ENCODE peak calls at places on chromosomes 12 and 14, in seven cellular contexts. One of them, this sample, is unnamed.

GRCh38 chr14:37903561-37904191 is 304.0 kb upstream of the SSTR1 start:
- DNase-seq in uterus: no peak
- DNase-seq in cardiac muscle cell: peak; percentile 65
- DNase-seq in NT2/D1: peak; percentile 22
- DNase-seq in Peyer's patch: no peak
- DNase-seq in transverse colon: no peak
- DNase-seq in Caco-2: no peak
- DNase-seq in this sample: no peak

GRCh38 chr12:67928621-67929369 is 60.5 kb upstream of the IFNG-AS1 start:
- DNase-seq in Peyer's patch: no peak
- DNase-seq in Caco-2: no peak
- DNase-seq in NT2/D1: no peak
- DNase-seq in cardiac muscle cell: no peak
- DNase-seq in transverse colon: no peak
- DNase-seq in uterus: no peak
- DNase-seq in this sample: no peak

GRCh38 chr14:68188174-68188573 is 368.6 kb downstream of the RAD51B start:
- DNase-seq in NT2/D1: no peak
- DNase-seq in cardiac muscle cell: no peak
- DNase-seq in Peyer's patch: no peak
- DNase-seq in Caco-2: no peak
- DNase-seq in uterus: no peak
- DNase-seq in transverse colon: no peak
- DNase-seq in this sample: no peak

GRCh38 chr14:59707778-59708635 is 131.4 kb upstream of the CCDC175 start:
- DNase-seq in NT2/D1: no peak
- DNase-seq in Peyer's patch: no peak
- DNase-seq in uterus: no peak
- DNase-seq in Caco-2: no peak
- DNase-seq in transverse colon: no peak
- DNase-seq in cardiac muscle cell: peak; percentile 36
- DNase-seq in this sample: no peak

GRCh38 chr12:63995512-63995911 is 151.0 kb downstream of the SRGAP1 start:
- DNase-seq in transverse colon: no peak
- DNase-seq in Caco-2: no peak
- DNase-seq in NT2/D1: no peak
- DNase-seq in cardiac muscle cell: no peak
- DNase-seq in Peyer's patch: no peak
- DNase-seq in uterus: no peak
- DNase-seq in this sample: no peak

GRCh38 chr12:45049912-45050318 is 984 bp downstream of the DBX2 start:
- DNase-seq in Peyer's patch: no peak
- DNase-seq in NT2/D1: no peak
- DNase-seq in uterus: no peak
- DNase-seq in cardiac muscle cell: peak; percentile 2
- DNase-seq in transverse colon: no peak
- DNase-seq in Caco-2: no peak
- DNase-seq in this sample: no peak

GRCh38 chr12:10641735-10642500 is 28.5 kb upstream of the MAGOHB start:
- DNase-seq in Peyer's patch: no peak
- DNase-seq in transverse colon: peak; percentile 49
- DNase-seq in cardiac muscle cell: peak; percentile 59
- DNase-seq in uterus: no peak
- DNase-seq in Caco-2: no peak
- DNase-seq in NT2/D1: no peak
- DNase-seq in this sample: no peak

GRCh38 chr12:100566887-100567637 is 6.4 kb upstream of the GAS2L3 start:
- DNase-seq in NT2/D1: no peak
- DNase-seq in Peyer's patch: no peak
- DNase-seq in transverse colon: no peak
- DNase-seq in cardiac muscle cell: peak; percentile 23
- DNase-seq in uterus: no peak
- DNase-seq in Caco-2: no peak
- DNase-seq in this sample: no peak

GRCh38 chr12:96015672-96016071 is 19.5 kb upstream of the HAL start:
- DNase-seq in uterus: no peak
- DNase-seq in Caco-2: peak; percentile 48
- DNase-seq in NT2/D1: no peak
- DNase-seq in transverse colon: no peak
- DNase-seq in cardiac muscle cell: peak; percentile 56
- DNase-seq in Peyer's patch: no peak
- DNase-seq in this sample: no peak

GRCh38 chr12:101078144-101078543 is 131.9 kb downstream of the SLC5A8 start:
- DNase-seq in NT2/D1: no peak
- DNase-seq in transverse colon: no peak
- DNase-seq in Caco-2: no peak
- DNase-seq in Peyer's patch: no peak
- DNase-seq in uterus: no peak
- DNase-seq in cardiac muscle cell: no peak
- DNase-seq in this sample: no peak

GRCh38 chr14:68520637-68521556 is 272.0 kb downstream of the ZFP36L1 start:
- DNase-seq in Caco-2: peak; percentile 92
- DNase-seq in Peyer's patch: no peak
- DNase-seq in transverse colon: peak; percentile 62
- DNase-seq in cardiac muscle cell: no peak
- DNase-seq in uterus: no peak
- DNase-seq in NT2/D1: peak; percentile 40
- DNase-seq in this sample: no peak

GRCh38 chr12:13177373-13177772 is 19.2 kb upstream of the EMP1 start:
- DNase-seq in transverse colon: no peak
- DNase-seq in Caco-2: no peak
- DNase-seq in NT2/D1: no peak
- DNase-seq in Peyer's patch: no peak
- DNase-seq in cardiac muscle cell: no peak
- DNase-seq in uterus: no peak
- DNase-seq in this sample: no peak

GRCh38 chr14:24425704-24426103 is 3.8 kb downstream of the CBLN3 start:
- DNase-seq in NT2/D1: no peak
- DNase-seq in transverse colon: no peak
- DNase-seq in Peyer's patch: no peak
- DNase-seq in cardiac muscle cell: peak; percentile 91
- DNase-seq in Caco-2: no peak
- DNase-seq in uterus: no peak
- DNase-seq in this sample: no peak

GRCh38 chr14:59657769-59658168 is 81.2 kb upstream of the CCDC175 start:
- DNase-seq in Peyer's patch: no peak
- DNase-seq in Caco-2: no peak
- DNase-seq in uterus: no peak
- DNase-seq in cardiac muscle cell: no peak
- DNase-seq in transverse colon: no peak
- DNase-seq in NT2/D1: peak; percentile 1
- DNase-seq in this sample: no peak

GRCh38 chr12:93784339-93785086 is 107.3 kb downstream of the CRADD start:
- DNase-seq in Caco-2: peak; percentile 59
- DNase-seq in transverse colon: peak; percentile 48
- DNase-seq in Peyer's patch: peak; percentile 16
- DNase-seq in cardiac muscle cell: peak; percentile 74
- DNase-seq in uterus: peak; percentile 79
- DNase-seq in NT2/D1: no peak
- DNase-seq in this sample: peak; percentile 77

GRCh38 chr12:93782854-93783253 is 105.7 kb downstream of the CRADD start:
- DNase-seq in Peyer's patch: no peak
- DNase-seq in uterus: no peak
- DNase-seq in cardiac muscle cell: no peak
- DNase-seq in Caco-2: no peak
- DNase-seq in NT2/D1: no peak
- DNase-seq in transverse colon: no peak
- DNase-seq in this sample: no peak

GRCh38 chr12:93786669-93787397 is 109.7 kb downstream of the CRADD start:
- DNase-seq in Caco-2: no peak
- DNase-seq in cardiac muscle cell: no peak
- DNase-seq in NT2/D1: no peak
- DNase-seq in transverse colon: no peak
- DNase-seq in uterus: no peak
- DNase-seq in Peyer's patch: no peak
- DNase-seq in this sample: no peak

GRCh38 chr12:93785262-93786010 is 108.3 kb downstream of the CRADD start:
- DNase-seq in NT2/D1: peak; percentile 43
- DNase-seq in cardiac muscle cell: peak; percentile 94
- DNase-seq in Caco-2: peak; percentile 73
- DNase-seq in Peyer's patch: no peak
- DNase-seq in transverse colon: peak; percentile 16
- DNase-seq in uterus: peak; percentile 38
- DNase-seq in this sample: no peak

GRCh38 chr12:93783827-93784226 is 106.7 kb downstream of the CRADD start:
- DNase-seq in cardiac muscle cell: no peak
- DNase-seq in transverse colon: no peak
- DNase-seq in NT2/D1: no peak
- DNase-seq in uterus: no peak
- DNase-seq in Peyer's patch: no peak
- DNase-seq in Caco-2: no peak
- DNase-seq in this sample: no peak
- H3K4me1 ChIP-seq in cardiac muscle cell: peaks cover 13% of the 10 kb centered on the region
- H3K4me1 ChIP-seq in transverse colon: peaks cover 42% of the 10 kb centered on the region
- H3K4me1 ChIP-seq in NT2/D1: peaks cover 2% of the 10 kb centered on the region
- H3K4me1 ChIP-seq in uterus: peaks cover 4% of the 10 kb centered on the region
- H3K4me1 ChIP-seq in Peyer's patch: no peaks in the 10 kb centered on the region
- H3K4me1 ChIP-seq in Caco-2: peaks cover 34% of the 10 kb centered on the region
- H3K4me1 ChIP-seq in this sample: peaks cover 35% of the 10 kb centered on the region

DNA sequence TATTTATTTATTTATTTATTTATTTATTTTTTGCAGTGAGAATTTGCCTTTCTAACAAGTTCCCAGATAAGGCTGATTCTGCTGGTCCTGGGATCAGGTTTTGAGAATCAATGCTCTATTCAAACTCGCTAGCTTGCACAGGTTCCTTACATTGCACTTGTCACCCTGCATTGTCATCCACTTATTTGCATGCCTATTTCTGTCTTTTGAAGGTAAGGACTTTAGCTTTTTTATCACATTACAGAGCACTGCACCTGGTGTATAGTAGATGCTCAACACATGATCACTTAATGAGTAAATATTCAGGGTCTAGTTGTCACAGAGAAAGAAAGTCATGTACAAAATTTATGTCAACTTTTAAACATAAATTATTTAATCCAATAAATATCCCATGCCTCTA is 219.7 kb upstream of the BTG1 start:
- DNase-seq in Peyer's patch: no peak
- DNase-seq in cardiac muscle cell: no peak
- DNase-seq in Caco-2: no peak
- DNase-seq in transverse colon: no peak
- DNase-seq in NT2/D1: no peak
- DNase-seq in uterus: no peak
- DNase-seq in this sample: no peak
- H3K4me1 ChIP-seq in Peyer's patch: no peaks in the 10 kb centered on the region
- H3K4me1 ChIP-seq in cardiac muscle cell: peaks cover 13% of the 10 kb centered on the region
- H3K4me1 ChIP-seq in Caco-2: no peaks in the 10 kb centered on the region
- H3K4me1 ChIP-seq in transverse colon: peaks cover 14% of the 10 kb centered on the region
- H3K4me1 ChIP-seq in NT2/D1: no peaks in the 10 kb centered on the region
- H3K4me1 ChIP-seq in uterus: no peaks in the 10 kb centered on the region
- H3K4me1 ChIP-seq in this sample: no peaks in the 10 kb centered on the region

GRCh38 chr14:55129428-55130193 is 559 bp downstream of the LGALS3 start:
- DNase-seq in uterus: peak; percentile 68
- DNase-seq in Peyer's patch: peak; percentile 52
- DNase-seq in cardiac muscle cell: peak; percentile 75
- DNase-seq in NT2/D1: no peak
- DNase-seq in Caco-2: peak; percentile 66
- DNase-seq in transverse colon: peak; percentile 59
- DNase-seq in this sample: peak; percentile 66

GRCh38 chr14:55127491-55127951 is 1.5 kb upstream of the LGALS3 start:
- DNase-seq in cardiac muscle cell: no peak
- DNase-seq in NT2/D1: no peak
- DNase-seq in transverse colon: peak; percentile 63
- DNase-seq in Peyer's patch: no peak
- DNase-seq in Caco-2: peak; percentile 78
- DNase-seq in uterus: no peak
- DNase-seq in this sample: no peak

GRCh38 chr14:55129086-55129427 is at the start of gene LGALS3:
- DNase-seq in transverse colon: peak; percentile 88
- DNase-seq in uterus: peak; percentile 83
- DNase-seq in Caco-2: peak; percentile 70
- DNase-seq in Peyer's patch: peak; percentile 49
- DNase-seq in cardiac muscle cell: peak; percentile 75
- DNase-seq in NT2/D1: no peak
- DNase-seq in this sample: peak; percentile 28

GRCh38 chr14:55126932-55127490 is 2.0 kb upstream of the LGALS3 start:
- DNase-seq in NT2/D1: no peak
- DNase-seq in Caco-2: peak; percentile 69
- DNase-seq in transverse colon: no peak
- DNase-seq in cardiac muscle cell: no peak
- DNase-seq in Peyer's patch: no peak
- DNase-seq in uterus: no peak
- DNase-seq in this sample: no peak

DNA sequence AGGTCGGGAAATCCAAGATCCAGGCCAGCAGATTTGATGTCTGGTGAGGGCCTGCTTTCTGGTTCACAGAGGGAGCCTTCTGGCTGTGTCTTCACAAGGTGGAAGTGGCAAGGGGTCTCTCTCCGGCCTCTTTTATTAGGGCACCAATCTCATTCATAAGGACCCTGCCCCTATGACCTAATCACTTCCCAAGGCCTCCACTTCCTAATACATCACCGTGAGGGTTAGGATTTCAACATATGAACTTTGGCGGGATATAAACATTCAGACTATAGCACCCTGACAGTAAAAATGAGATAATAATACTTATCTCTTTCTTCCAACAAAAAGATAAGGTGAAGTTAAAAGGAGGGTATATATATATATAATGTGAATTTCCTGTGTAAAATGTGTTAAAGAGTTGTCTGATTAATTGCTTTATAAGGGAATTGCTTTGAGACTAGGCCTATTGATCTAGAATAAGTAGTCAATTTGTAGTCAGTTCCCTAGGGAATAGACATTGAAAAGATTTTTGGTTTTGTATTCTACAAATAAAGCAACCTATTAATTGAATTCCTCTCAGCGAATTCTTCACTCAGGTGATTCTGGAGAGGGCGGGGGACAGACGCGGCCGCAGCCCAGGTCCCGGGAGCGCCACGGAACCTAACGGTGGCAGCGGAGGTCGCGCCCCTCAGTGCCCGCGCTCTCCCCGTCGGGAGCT is 516 bp upstream of the LGALS3 start:
- DNase-seq in transverse colon: no peak
- DNase-seq in Peyer's patch: no peak
- DNase-seq in uterus: no peak
- DNase-seq in cardiac muscle cell: no peak
- DNase-seq in NT2/D1: no peak
- DNase-seq in Caco-2: peak; percentile 62
- DNase-seq in this sample: no peak
- H3K4me1 ChIP-seq in transverse colon: peaks cover 69% of the 10 kb centered on the region
- H3K4me1 ChIP-seq in Peyer's patch: no peaks in the 10 kb centered on the region
- H3K4me1 ChIP-seq in uterus: no peaks in the 10 kb centered on the region
- H3K4me1 ChIP-seq in cardiac muscle cell: peaks cover 6% of the 10 kb centered on the region
- H3K4me1 ChIP-seq in NT2/D1: no peaks in the 10 kb centered on the region
- H3K4me1 ChIP-seq in Caco-2: peaks cover 73% of the 10 kb centered on the region
- H3K4me1 ChIP-seq in this sample: peaks cover 4% of the 10 kb centered on the region

GRCh38 chr14:80973918-80974317 is 18.5 kb downstream of the TSHR start:
- DNase-seq in Peyer's patch: no peak
- DNase-seq in uterus: no peak
- DNase-seq in Caco-2: no peak
- DNase-seq in transverse colon: no peak
- DNase-seq in cardiac muscle cell: no peak
- DNase-seq in NT2/D1: no peak
- DNase-seq in this sample: no peak
- H3K4me1 ChIP-seq in Peyer's patch: no peaks in the 10 kb centered on the region
- H3K4me1 ChIP-seq in uterus: no peaks in the 10 kb centered on the region
- H3K4me1 ChIP-seq in Caco-2: no peaks in the 10 kb centered on the region
- H3K4me1 ChIP-seq in transverse colon: peaks cover 9% of the 10 kb centered on the region
- H3K4me1 ChIP-seq in cardiac muscle cell: no peaks in the 10 kb centered on the region
- H3K4me1 ChIP-seq in NT2/D1: no peaks in the 10 kb centered on the region
- H3K4me1 ChIP-seq in this sample: no peaks in the 10 kb centered on the region

This sample was measured in HAP-1.